ENCODE peak calls at places on chromosomes 1 and 21, in nine cellular contexts. One of them, this sample, is unnamed.

GRCh38 chr1:21292503-21292990 is 2.3 kb upstream of the ECE1 start:
- DNase-seq in ovary: no peak
- DNase-seq in tibial artery: no peak
- DNase-seq in naive thymus-derived CD4-positive, alpha-beta T cell: no peak
- DNase-seq in MM.1S: no peak
- DNase-seq in osteoblast: no peak
- DNase-seq in PC-3: no peak
- DNase-seq in GM23248: no peak
- DNase-seq in left ventricle myocardium inferior: no peak
- DNase-seq in this sample: no peak

GRCh38 chr1:30447701-30448100 is 275.7 kb downstream of the MATN1 start:
- DNase-seq in osteoblast: no peak
- DNase-seq in tibial artery: no peak
- DNase-seq in ovary: no peak
- DNase-seq in left ventricle myocardium inferior: no peak
- DNase-seq in PC-3: no peak
- DNase-seq in naive thymus-derived CD4-positive, alpha-beta T cell: no peak
- DNase-seq in GM23248: no peak
- DNase-seq in MM.1S: no peak
- DNase-seq in this sample: no peak

GRCh38 chr1:161068306-161069200 is 1.1 kb downstream of the ARHGAP30 start:
- DNase-seq in left ventricle myocardium inferior: peak; percentile 70
- DNase-seq in MM.1S: peak; percentile 76
- DNase-seq in naive thymus-derived CD4-positive, alpha-beta T cell: peak; percentile 82
- DNase-seq in ovary: no peak
- DNase-seq in osteoblast: peak; percentile 66
- DNase-seq in tibial artery: peak; percentile 66
- DNase-seq in PC-3: no peak
- DNase-seq in GM23248: no peak
- DNase-seq in this sample: no peak

GRCh38 chr1:17149771-17150170 is 30.5 kb upstream of the PADI2 start:
- DNase-seq in PC-3: no peak
- DNase-seq in ovary: no peak
- DNase-seq in left ventricle myocardium inferior: no peak
- DNase-seq in MM.1S: no peak
- DNase-seq in GM23248: no peak
- DNase-seq in naive thymus-derived CD4-positive, alpha-beta T cell: no peak
- DNase-seq in osteoblast: no peak
- DNase-seq in tibial artery: no peak
- DNase-seq in this sample: no peak

GRCh38 chr1:197441990-197442389 is 173.9 kb downstream of the CRB1 start:
- DNase-seq in MM.1S: no peak
- DNase-seq in left ventricle myocardium inferior: peak; percentile 54
- DNase-seq in PC-3: no peak
- DNase-seq in ovary: peak; percentile 52
- DNase-seq in tibial artery: no peak
- DNase-seq in naive thymus-derived CD4-positive, alpha-beta T cell: no peak
- DNase-seq in GM23248: peak; percentile 57
- DNase-seq in osteoblast: no peak
- DNase-seq in this sample: no peak

GRCh38 chr1:163227126-163227525 is 24.4 kb upstream of the RGS5 start:
- DNase-seq in left ventricle myocardium inferior: no peak
- DNase-seq in naive thymus-derived CD4-positive, alpha-beta T cell: no peak
- DNase-seq in ovary: no peak
- DNase-seq in osteoblast: no peak
- DNase-seq in GM23248: no peak
- DNase-seq in tibial artery: no peak
- DNase-seq in PC-3: no peak
- DNase-seq in MM.1S: no peak
- DNase-seq in this sample: no peak

GRCh38 chr1:14733053-14733778 is 134.7 kb downstream of the KAZN start:
- DNase-seq in ovary: no peak
- DNase-seq in PC-3: no peak
- DNase-seq in naive thymus-derived CD4-positive, alpha-beta T cell: no peak
- DNase-seq in MM.1S: peak; percentile 40
- DNase-seq in osteoblast: peak; percentile 90
- DNase-seq in left ventricle myocardium inferior: no peak
- DNase-seq in GM23248: peak; percentile 43
- DNase-seq in tibial artery: no peak
- DNase-seq in this sample: no peak

GRCh38 chr1:58982259-58982998 is 198.6 kb upstream of the JUN start:
- DNase-seq in osteoblast: no peak
- DNase-seq in left ventricle myocardium inferior: peak; percentile 48
- DNase-seq in naive thymus-derived CD4-positive, alpha-beta T cell: no peak
- DNase-seq in MM.1S: no peak
- DNase-seq in GM23248: peak; percentile 18
- DNase-seq in tibial artery: no peak
- DNase-seq in PC-3: no peak
- DNase-seq in ovary: no peak
- DNase-seq in this sample: no peak

GRCh38 chr21:27572681-27573080 is 605.8 kb upstream of the ADAMTS5 start:
- DNase-seq in PC-3: peak; percentile 53
- DNase-seq in osteoblast: no peak
- DNase-seq in naive thymus-derived CD4-positive, alpha-beta T cell: no peak
- DNase-seq in ovary: no peak
- DNase-seq in GM23248: peak; percentile 92
- DNase-seq in MM.1S: no peak
- DNase-seq in left ventricle myocardium inferior: no peak
- DNase-seq in tibial artery: no peak
- DNase-seq in this sample: no peak

GRCh38 chr1:13764533-13764932 is 64.5 kb downstream of the PRDM2 start:
- DNase-seq in MM.1S: no peak
- DNase-seq in GM23248: peak; percentile 27
- DNase-seq in left ventricle myocardium inferior: no peak
- DNase-seq in naive thymus-derived CD4-positive, alpha-beta T cell: no peak
- DNase-seq in ovary: no peak
- DNase-seq in osteoblast: no peak
- DNase-seq in PC-3: no peak
- DNase-seq in tibial artery: no peak
- DNase-seq in this sample: peak; percentile 36

GRCh38 chr1:220336391-220337065 is 64.3 kb upstream of the RAB3GAP2 start:
- DNase-seq in tibial artery: no peak
- DNase-seq in naive thymus-derived CD4-positive, alpha-beta T cell: no peak
- DNase-seq in PC-3: no peak
- DNase-seq in osteoblast: no peak
- DNase-seq in ovary: no peak
- DNase-seq in MM.1S: no peak
- DNase-seq in left ventricle myocardium inferior: no peak
- DNase-seq in GM23248: no peak
- DNase-seq in this sample: no peak

GRCh38 chr1:154969741-154970452 is 650 bp downstream of the SHC1 start:
- DNase-seq in MM.1S: no peak
- DNase-seq in PC-3: no peak
- DNase-seq in naive thymus-derived CD4-positive, alpha-beta T cell: no peak
- DNase-seq in ovary: peak; percentile 82
- DNase-seq in GM23248: peak; percentile 36
- DNase-seq in osteoblast: peak; percentile 80
- DNase-seq in left ventricle myocardium inferior: peak; percentile 32
- DNase-seq in tibial artery: no peak
- DNase-seq in this sample: no peak

GRCh38 chr1:156689960-156690672 is 12.9 kb upstream of the NES start:
- DNase-seq in PC-3: no peak
- DNase-seq in GM23248: peak; percentile 64
- DNase-seq in osteoblast: peak; percentile 52
- DNase-seq in naive thymus-derived CD4-positive, alpha-beta T cell: no peak
- DNase-seq in ovary: no peak
- DNase-seq in MM.1S: no peak
- DNase-seq in tibial artery: no peak
- DNase-seq in left ventricle myocardium inferior: no peak
- DNase-seq in this sample: no peak

GRCh38 chr1:235074335-235075120 is 54.1 kb downstream of the TOMM20 start:
- DNase-seq in ovary: no peak
- DNase-seq in PC-3: peak; percentile 73
- DNase-seq in naive thymus-derived CD4-positive, alpha-beta T cell: no peak
- DNase-seq in MM.1S: peak; percentile 78
- DNase-seq in left ventricle myocardium inferior: peak; percentile 45
- DNase-seq in GM23248: peak; percentile 95
- DNase-seq in osteoblast: peak; percentile 63
- DNase-seq in tibial artery: no peak
- DNase-seq in this sample: peak; percentile 86

GRCh38 chr1:240575976-240576666 is 35.8 kb downstream of the GREM2 start:
- DNase-seq in PC-3: no peak
- DNase-seq in MM.1S: peak; percentile 97
- DNase-seq in naive thymus-derived CD4-positive, alpha-beta T cell: peak; percentile 40
- DNase-seq in left ventricle myocardium inferior: no peak
- DNase-seq in osteoblast: peak; percentile 74
- DNase-seq in ovary: no peak
- DNase-seq in GM23248: peak; percentile 82
- DNase-seq in tibial artery: peak; percentile 29
- DNase-seq in this sample: peak; percentile 23

GRCh38 chr1:39635871-39636210 is 3.6 kb downstream of the HEYL start:
- DNase-seq in MM.1S: no peak
- DNase-seq in naive thymus-derived CD4-positive, alpha-beta T cell: no peak
- DNase-seq in PC-3: no peak
- DNase-seq in osteoblast: peak; percentile 76
- DNase-seq in GM23248: no peak
- DNase-seq in tibial artery: no peak
- DNase-seq in left ventricle myocardium inferior: no peak
- DNase-seq in ovary: no peak
- DNase-seq in this sample: no peak

GRCh38 chr1:39639333-39640130 is at the start of gene HEYL:
- DNase-seq in naive thymus-derived CD4-positive, alpha-beta T cell: peak; percentile 38
- DNase-seq in ovary: peak; percentile 81
- DNase-seq in tibial artery: peak; percentile 74
- DNase-seq in MM.1S: peak; percentile 75
- DNase-seq in GM23248: peak; percentile 59
- DNase-seq in left ventricle myocardium inferior: peak; percentile 85
- DNase-seq in PC-3: no peak
- DNase-seq in osteoblast: peak; percentile 96
- DNase-seq in this sample: peak; percentile 81

GRCh38 chr1:39640861-39641260 is 1.4 kb upstream of the HEYL start:
- DNase-seq in osteoblast: peak; percentile 70
- DNase-seq in tibial artery: no peak
- DNase-seq in GM23248: no peak
- DNase-seq in MM.1S: no peak
- DNase-seq in ovary: no peak
- DNase-seq in left ventricle myocardium inferior: no peak
- DNase-seq in PC-3: no peak
- DNase-seq in naive thymus-derived CD4-positive, alpha-beta T cell: no peak
- DNase-seq in this sample: no peak

GRCh38 chr1:39637301-39637700 is 2.1 kb downstream of the HEYL start:
- DNase-seq in PC-3: no peak
- DNase-seq in naive thymus-derived CD4-positive, alpha-beta T cell: no peak
- DNase-seq in ovary: no peak
- DNase-seq in MM.1S: no peak
- DNase-seq in left ventricle myocardium inferior: no peak
- DNase-seq in GM23248: no peak
- DNase-seq in osteoblast: peak; percentile 55
- DNase-seq in tibial artery: no peak
- DNase-seq in this sample: no peak

DNA sequence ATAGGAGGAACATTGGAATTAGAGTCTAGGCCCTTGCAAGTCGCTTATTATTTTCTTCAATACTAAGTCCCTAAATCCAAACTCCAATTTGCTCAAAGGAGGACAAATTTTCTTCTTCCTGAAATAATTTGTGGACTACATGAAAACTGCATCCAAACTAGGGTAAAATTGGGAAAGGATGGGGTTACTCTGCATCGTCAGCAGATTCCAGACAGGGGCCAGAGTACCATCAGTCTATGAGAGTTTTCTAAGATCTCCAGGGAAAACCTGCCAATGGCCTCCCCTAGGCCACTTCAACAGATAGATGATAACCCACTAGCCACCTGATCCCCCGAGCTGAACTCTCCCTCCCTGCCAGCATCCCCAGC is 494 bp downstream of the HEYL start:
- DNase-seq in naive thymus-derived CD4-positive, alpha-beta T cell: no peak
- DNase-seq in tibial artery: no peak
- DNase-seq in GM23248: no peak
- DNase-seq in left ventricle myocardium inferior: no peak
- DNase-seq in ovary: no peak
- DNase-seq in PC-3: no peak
- DNase-seq in MM.1S: no peak
- DNase-seq in osteoblast: no peak
- DNase-seq in this sample: no peak
- H3K27me3 ChIP-seq in naive thymus-derived CD4-positive, alpha-beta T cell: no peaks in the 10 kb centered on the region
- H3K27me3 ChIP-seq in tibial artery: no peaks in the 10 kb centered on the region
- H3K27me3 ChIP-seq in GM23248: peaks cover 6% of the 10 kb centered on the region
- H3K27me3 ChIP-seq in left ventricle myocardium inferior: peaks cover 53% of the 10 kb centered on the region
- H3K27me3 ChIP-seq in ovary: no peaks in the 10 kb centered on the region
- H3K27me3 ChIP-seq in PC-3: peaks cover 5% of the 10 kb centered on the region
- H3K27me3 ChIP-seq in MM.1S: no peaks in the 10 kb centered on the region
- H3K27me3 ChIP-seq in osteoblast: no peaks in the 10 kb centered on the region
- H3K27me3 ChIP-seq in this sample: no peaks in the 10 kb centered on the region

DNA sequence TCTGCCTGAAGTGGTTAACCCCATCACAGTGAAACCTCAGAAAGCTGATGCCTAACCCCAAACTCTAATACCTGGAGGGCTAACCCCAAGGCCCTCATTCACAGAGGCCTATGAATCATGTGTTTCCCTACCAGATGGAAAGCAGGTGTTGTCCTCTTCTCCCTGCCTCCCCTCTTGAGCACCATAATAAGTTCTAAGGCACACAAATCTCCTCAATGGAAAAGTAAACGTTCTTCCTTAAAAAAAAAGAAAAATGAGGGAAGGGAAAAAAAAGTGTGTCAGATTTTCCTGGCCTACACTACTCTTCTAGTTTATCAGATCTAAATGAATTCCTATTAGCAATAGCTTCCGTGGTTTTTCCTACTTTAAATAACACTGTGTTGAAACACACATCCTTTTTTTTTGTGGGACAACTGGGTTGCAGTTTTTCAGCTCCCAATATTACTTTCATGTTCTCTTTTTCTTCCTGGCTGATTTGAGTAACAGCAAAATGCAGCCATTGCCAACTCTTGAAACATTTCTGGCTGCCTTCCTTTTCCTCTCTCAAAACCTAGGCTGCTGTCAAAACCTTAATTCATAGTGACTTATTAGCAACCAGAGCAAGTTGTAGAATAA is 43.2 kb downstream of the SLC44A3 start:
- DNase-seq in ovary: no peak
- DNase-seq in PC-3: peak; percentile 63
- DNase-seq in left ventricle myocardium inferior: no peak
- DNase-seq in GM23248: peak; percentile 88
- DNase-seq in osteoblast: no peak
- DNase-seq in naive thymus-derived CD4-positive, alpha-beta T cell: no peak
- DNase-seq in tibial artery: no peak
- DNase-seq in MM.1S: no peak
- DNase-seq in this sample: peak; percentile 9
- H3K4me3 ChIP-seq in ovary: no peak overlapping the region
- H3K4me3 ChIP-seq in PC-3: peak overlapping the region; percentile 33
- H3K4me3 ChIP-seq in left ventricle myocardium inferior: no peak overlapping the region
- H3K4me3 ChIP-seq in GM23248: peak overlapping the region; percentile 69
- H3K4me3 ChIP-seq in osteoblast: peak overlapping the region; percentile 43
- H3K4me3 ChIP-seq in naive thymus-derived CD4-positive, alpha-beta T cell: no peak overlapping the region
- H3K4me3 ChIP-seq in tibial artery: peak overlapping the region; percentile 4
- H3K4me3 ChIP-seq in MM.1S: no peak overlapping the region
- H3K4me3 ChIP-seq in this sample: no peak overlapping the region

GRCh38 chr1:46221749-46222148 is 18.6 kb downstream of the LURAP1 start:
- DNase-seq in ovary: no peak
- DNase-seq in left ventricle myocardium inferior: peak; percentile 20
- DNase-seq in PC-3: no peak
- DNase-seq in MM.1S: no peak
- DNase-seq in tibial artery: no peak
- DNase-seq in osteoblast: no peak
- DNase-seq in naive thymus-derived CD4-positive, alpha-beta T cell: no peak
- DNase-seq in GM23248: no peak
- DNase-seq in this sample: no peak
- H3K36me3 ChIP-seq in ovary: no peaks in the 10 kb centered on the region
- H3K36me3 ChIP-seq in left ventricle myocardium inferior: peaks cover 7% of the 10 kb centered on the region
- H3K36me3 ChIP-seq in PC-3: no peaks in the 10 kb centered on the region
- H3K36me3 ChIP-seq in MM.1S: no peaks in the 10 kb centered on the region
- H3K36me3 ChIP-seq in tibial artery: peaks cover 19% of the 10 kb centered on the region
- H3K36me3 ChIP-seq in osteoblast: peaks cover 6% of the 10 kb centered on the region
- H3K36me3 ChIP-seq in naive thymus-derived CD4-positive, alpha-beta T cell: no peaks in the 10 kb centered on the region
- H3K36me3 ChIP-seq in GM23248: no peaks in the 10 kb centered on the region
- H3K36me3 ChIP-seq in this sample: no peaks in the 10 kb centered on the region

GRCh38 chr1:226736908-226737818 is 1.9 kb downstream of the ITPKB start:
- DNase-seq in PC-3: peak; percentile 53
- DNase-seq in left ventricle myocardium inferior: peak; percentile 39
- DNase-seq in tibial artery: peak; percentile 37
- DNase-seq in naive thymus-derived CD4-positive, alpha-beta T cell: peak; percentile 59
- DNase-seq in ovary: peak; percentile 54
- DNase-seq in GM23248: peak; percentile 68
- DNase-seq in MM.1S: peak; percentile 46
- DNase-seq in osteoblast: peak; percentile 90
- DNase-seq in this sample: no peak
- H3K27me3 ChIP-seq in PC-3: no peaks in the 10 kb centered on the region
- H3K27me3 ChIP-seq in left ventricle myocardium inferior: no peaks in the 10 kb centered on the region
- H3K27me3 ChIP-seq in tibial artery: no peaks in the 10 kb centered on the region
- H3K27me3 ChIP-seq in naive thymus-derived CD4-positive, alpha-beta T cell: no peaks in the 10 kb centered on the region
- H3K27me3 ChIP-seq in ovary: no peaks in the 10 kb centered on the region
- H3K27me3 ChIP-seq in GM23248: no peaks in the 10 kb centered on the region
- H3K27me3 ChIP-seq in MM.1S: no peaks in the 10 kb centered on the region
- H3K27me3 ChIP-seq in osteoblast: peaks cover 4% of the 10 kb centered on the region
- H3K27me3 ChIP-seq in this sample: no peaks in the 10 kb centered on the region

This sample was measured in MG63.